ENCODE peak calls at places on chromosomes 7 and 10, in six cellular contexts. B, G, P, W, V and I are unnamed samples. For H3K4me1, the result is how much of the 10 kb centered on the place peaks cover.

GRCh38 chr10:6114758-6115410 is 26.1 kb downstream of the RBM17 start:
- DNase-seq in W (peak), G (no peak), B (no peak), V (no peak), P (no peak), I (no peak)

GRCh38 chr10:71596127-71596526 is 123.5 kb downstream of the C10orf105 start:
- DNase-seq in P (no peak), B (no peak), W (no peak), G (no peak), V (no peak), I (no peak)

GRCh38 chr7:107036535-107036934 is 8.0 kb upstream of the PRKAR2B start:
- DNase-seq in W (no peak), B (no peak), P (no peak), G (no peak), V (no peak), I (no peak)

GRCh38 chr10:13219685-13220670 is 14.2 kb downstream of the UCMA start:
- DNase-seq in B (no peak), W (peak), G (peak), V (peak), P (peak), I (peak)

GRCh38 chr10:121764241-121764942 is 163.4 kb downstream of the ATE1 start:
- DNase-seq in G (no peak), W (no peak), V (no peak), B (no peak), P (no peak), I (no peak)

GRCh38 chr7:138249975-138250374 is 173.7 kb downstream of the AKR1D1 start:
- DNase-seq in B (no peak), V (no peak), G (no peak), P (no peak), W (no peak), I (no peak)

GRCh38 chr10:114917927-114918672 is 19.9 kb upstream of the TRUB1 start:
- DNase-seq in G (peak), P (no peak), B (no peak), V (no peak), W (no peak), I (peak)

GRCh38 chr10:88152720-88153119 is 289.3 kb downstream of the PTEN start:
- DNase-seq in G (peak), W (no peak), B (peak), P (peak), V (peak), I (no peak)

GRCh38 chr10:22505923-22506685 is 160.8 kb downstream of the SPAG6 start:
- DNase-seq in W (no peak), B (no peak), G (no peak), V (no peak), P (no peak), I (no peak)

GRCh38 chr10:35595106-35595505 is 10.0 kb upstream of the GJD4 start:
- DNase-seq in P (no peak), G (no peak), W (no peak), B (no peak), V (no peak), I (peak)

GRCh38 chr7:12638851-12639467 is 48.5 kb upstream of the ARL4A start:
- DNase-seq in B (peak), G (peak), W (no peak), P (peak), V (no peak), I (peak)

GRCh38 chr7:78695826-78696225 is 757.6 kb downstream of the MAGI2 start:
- DNase-seq in P (no peak), W (no peak), G (no peak), V (no peak), B (no peak), I (no peak)

GRCh38 chr7:8441106-8441590 is 7.7 kb downstream of the NXPH1 start:
- DNase-seq in B (no peak), P (no peak), V (no peak), G (no peak), W (no peak), I (peak)

GRCh38 chr7:154438571-154438970 is 386.4 kb downstream of the DPP6 start:
- DNase-seq in P (no peak), B (no peak), V (no peak), G (no peak), W (no peak), I (no peak)

GRCh38 chr7:155394413-155394812 is 63.5 kb upstream of the EN2 start:
- DNase-seq in V (no peak), P (no peak), B (no peak), W (no peak), G (no peak), I (no peak)

GRCh38 chr7:84200859-84201258 is 6.3 kb upstream of the SEMA3A start:
- DNase-seq in P (no peak), G (no peak), W (no peak), V (no peak), B (no peak), I (peak)

GRCh38 chr7:131149429-131149774 is 178.3 kb upstream of the MKLN1 start:
- DNase-seq in G (no peak), B (no peak), V (no peak), W (no peak), P (no peak), I (no peak)

GRCh38 chr7:131148708-131149428 is 178.8 kb upstream of the MKLN1 start:
- DNase-seq in P (no peak), W (no peak), G (no peak), B (no peak), V (no peak), I (no peak)

GRCh38 chr7:131149840-131150239 is 177.8 kb upstream of the MKLN1 start:
- DNase-seq in P (no peak), G (no peak), V (no peak), W (no peak), B (no peak), I (no peak)

GRCh38 chr7:131148258-131148657 is 179.4 kb upstream of the MKLN1 start:
- DNase-seq in P (no peak), W (no peak), G (no peak), B (no peak), V (no peak), I (no peak)

GRCh38 chr7:131151034-131151433 is 176.6 kb upstream of the MKLN1 start:
- DNase-seq in B (no peak), G (no peak), W (no peak), P (no peak), V (no peak), I (no peak)
- TF ChIP-seq REST in B (no peak), G (no peak), W (no peak), P (no peak), V (no peak), I (no peak)

GRCh38 chr10:79081353-79082034 is 12.7 kb downstream of the ZMIZ1 start:
- DNase-seq in P (no peak), W (no peak), B (no peak), G (no peak), V (no peak), I (no peak)

GRCh38 chr10:79079490-79080355 is 11.0 kb downstream of the ZMIZ1 start:
- DNase-seq in G (peak), P (no peak), B (no peak), W (no peak), V (no peak), I (no peak)

GRCh38 chr10:79077488-79078173 is 8.9 kb downstream of the ZMIZ1 start:
- DNase-seq in P (no peak), V (no peak), B (no peak), W (no peak), G (no peak), I (no peak)

GRCh38 chr10:79078367-79079073 is 9.8 kb downstream of the ZMIZ1 start:
- DNase-seq in V (no peak), B (no peak), W (no peak), P (no peak), G (no peak), I (peak)

GRCh38 chr10:79079074-79079397 is 10.3 kb downstream of the ZMIZ1 start:
- DNase-seq in V (no peak), B (no peak), W (no peak), P (no peak), G (no peak), I (no peak)
- H3K4me1 ChIP-seq in V (under half), B (half or more), W (half or more), P (half or more), G (half or more), I (under half)

DNA sequence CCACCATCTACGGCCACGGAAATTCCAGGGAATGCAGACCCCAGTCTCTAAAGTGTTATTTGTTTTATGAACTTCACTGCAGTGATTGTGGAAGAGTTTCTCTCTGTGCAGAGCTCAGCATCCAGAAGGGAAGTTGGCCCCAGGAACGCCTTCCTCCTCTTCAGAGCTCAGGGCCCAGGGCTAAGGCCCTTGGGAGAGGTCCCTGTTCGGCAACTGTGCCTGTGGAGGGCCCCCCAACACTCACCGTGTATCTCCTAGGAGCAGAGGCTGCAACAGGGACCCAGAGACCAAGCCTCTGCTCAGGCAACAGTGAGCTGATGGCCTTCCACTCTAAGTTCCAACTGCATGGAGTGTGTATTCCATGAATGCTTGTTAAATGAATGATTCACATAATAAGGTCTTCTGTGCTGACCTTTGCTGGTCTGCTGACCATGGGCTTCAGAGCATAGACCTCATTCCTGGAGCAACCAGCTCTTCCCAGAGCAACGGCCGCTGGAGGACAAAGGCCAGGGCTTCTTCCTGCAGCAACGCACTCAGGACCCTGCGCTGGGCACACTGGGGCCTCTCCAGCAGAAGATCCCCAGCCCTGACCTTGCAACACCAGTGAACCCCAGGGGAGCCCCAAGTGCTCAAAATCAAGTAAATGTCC is 7.7 kb downstream of the DIP2C start:
- DNase-seq in G (no peak), P (no peak), W (no peak), V (no peak), B (no peak), I (no peak)
- TF ChIP-seq REST in G (no peak), P (no peak), W (no peak), V (no peak), B (no peak), I (no peak)

GRCh38 chr7:103731169-103731568 is 258.3 kb downstream of the RELN start:
- DNase-seq in B (no peak), W (no peak), V (no peak), G (no peak), P (no peak), I (no peak)

DNA sequence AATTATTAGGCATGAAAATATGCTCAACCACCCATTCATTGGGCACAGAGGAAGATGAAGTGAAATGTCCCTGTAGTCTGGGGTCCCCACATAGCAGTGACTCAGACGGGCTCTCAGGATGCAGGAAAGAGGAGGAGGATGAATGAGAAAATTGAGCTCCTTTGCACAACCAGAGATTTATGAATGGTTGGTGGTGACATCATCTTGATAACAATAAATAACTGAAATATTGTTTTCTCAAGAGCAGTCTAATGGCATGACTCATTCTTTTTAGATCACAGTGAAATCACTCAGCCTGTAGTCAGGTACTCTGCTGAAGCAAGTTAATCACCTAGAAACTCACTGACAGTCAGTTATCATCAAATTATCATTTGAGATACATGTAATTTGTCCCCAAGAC is 254.1 kb downstream of the RELN start:
- DNase-seq in B (no peak), W (no peak), P (no peak), V (no peak), G (no peak), I (no peak)
- H3K4me1 ChIP-seq in B (under half), W (under half), P (under half), V (under half), G (under half), I (under half)

GRCh38 chr7:33393770-33394169 is 264.4 kb downstream of the BBS9 start:
- DNase-seq in V (no peak), G (no peak), P (no peak), B (no peak), W (no peak), I (no peak)

GRCh38 chr7:33392143-33392542 is 262.8 kb downstream of the BBS9 start:
- DNase-seq in B (no peak), P (no peak), W (no peak), G (no peak), V (no peak), I (no peak)

GRCh38 chr7:33399528-33400213 is 270.3 kb downstream of the BBS9 start:
- DNase-seq in G (no peak), P (no peak), B (peak), V (no peak), W (no peak), I (no peak)

GRCh38 chr7:33400214-33400538 is 270.8 kb downstream of the BBS9 start:
- DNase-seq in G (no peak), V (no peak), P (no peak), B (no peak), W (no peak), I (no peak)

GRCh38 chr7:33395340-33395739 is 266.0 kb downstream of the BBS9 start:
- DNase-seq in V (no peak), B (no peak), W (no peak), G (no peak), P (no peak), I (no peak)
- TF ChIP-seq REST in V (no peak), B (no peak), W (no peak), G (no peak), P (no peak), I (no peak)